ENCODE peak calls at places on chromosomes 16 and 17, in ten cellular contexts. D is tibial artery; I is cardiac fibroblast; L is B cell; J is A673; Z is left ventricle myocardium inferior; Y is esophagus squamous epithelium; T is AG09309; F is CD8-positive, alpha-beta T cell; P is fibroblast of lung. H is an unnamed sample.

GRCh38 chr16:28984619-28985135 is at the start of gene LAT:
- DNase-seq in D (no peak), I (no peak), L (peak), J (no peak), Z (no peak), Y (no peak), T (no peak), F (peak), P (no peak), H (no peak)

GRCh38 chr16:22190169-22191088 is 15.6 kb upstream of the EEF2K start:
- DNase-seq in D (peak), I (peak), L (peak), J (peak), Z (peak), Y (peak), T (peak), F (peak), P (peak), H (peak)

GRCh38 chr16:12611916-12612597 is 191.6 kb downstream of the CPPED1 start:
- DNase-seq in D (no peak), I (no peak), L (no peak), J (no peak), Z (no peak), Y (no peak), T (no peak), F (no peak), P (no peak), H (no peak)

GRCh38 chr16:73847090-73847489 is 449.5 kb upstream of the PSMD7 start:
- DNase-seq in D (no peak), I (no peak), L (no peak), J (no peak), Z (no peak), Y (no peak), T (no peak), F (no peak), P (no peak), H (no peak)

GRCh38 chr16:85104821-85105391 is 7.4 kb downstream of the CIBAR2 start:
- DNase-seq in D (no peak), I (no peak), L (peak), J (no peak), Z (no peak), Y (no peak), T (no peak), F (peak), P (no peak), H (no peak)

GRCh38 chr16:49690778-49691177 is 165.1 kb downstream of the ZNF423 start:
- DNase-seq in D (no peak), I (no peak), L (no peak), J (no peak), Z (no peak), Y (no peak), T (no peak), F (no peak), P (no peak), H (no peak)

GRCh38 chr17:42315402-42316156 is 27.3 kb downstream of the STAT5A start:
- DNase-seq in D (no peak), I (no peak), L (peak), J (no peak), Z (no peak), Y (no peak), T (no peak), F (peak), P (no peak), H (no peak)

GRCh38 chr16:89858973-89859808 is 14.2 kb upstream of the TCF25 start:
- DNase-seq in D (no peak), I (no peak), L (no peak), J (no peak), Z (no peak), Y (no peak), T (no peak), F (no peak), P (no peak), H (no peak)

GRCh38 chr16:88343276-88343791 is 39.4 kb upstream of the ZNF469 start:
- DNase-seq in D (no peak), I (no peak), L (no peak), J (no peak), Z (no peak), Y (no peak), T (no peak), F (no peak), P (no peak), H (no peak)

GRCh38 chr17:45371414-45372324 is 54.8 kb upstream of the MAP3K14 start:
- DNase-seq in D (peak), I (peak), L (no peak), J (peak), Z (peak), Y (no peak), T (peak), F (peak), P (peak), H (peak)

GRCh38 chr17:42744283-42744805 is 496 bp downstream of the EZH1 start:
- DNase-seq in D (peak), I (peak), L (no peak), J (peak), Z (peak), Y (no peak), T (no peak), F (peak), P (peak), H (no peak)

GRCh38 chr16:68235882-68236803 is at the start of gene ESRP2:
- DNase-seq in D (peak), I (no peak), L (peak), J (no peak), Z (no peak), Y (no peak), T (no peak), F (no peak), P (no peak), H (no peak)

GRCh38 chr16:68086860-68087268 is 1.7 kb downstream of the NFATC3 start:
- DNase-seq in D (no peak), I (no peak), L (no peak), J (peak), Z (no peak), Y (no peak), T (no peak), F (no peak), P (peak), H (no peak)

GRCh38 chr16:83513006-83513755 is 294.6 kb upstream of the HSBP1 start:
- DNase-seq in D (no peak), I (peak), L (no peak), J (no peak), Z (no peak), Y (no peak), T (peak), F (no peak), P (peak), H (peak)

GRCh38 chr17:51372345-51373004 is 112.1 kb downstream of the UTP18 start:
- DNase-seq in D (no peak), I (peak), L (peak), J (peak), Z (no peak), Y (no peak), T (peak), F (no peak), P (peak), H (no peak)

GRCh38 chr17:48639136-48639535 is 13.0 kb upstream of the HOXB9 start:
- DNase-seq in D (no peak), I (no peak), L (no peak), J (no peak), Z (no peak), Y (no peak), T (no peak), F (no peak), P (no peak), H (no peak)

GRCh38 chr17:39252788-39253460 is 27.2 kb upstream of the STAC2 start:
- DNase-seq in D (peak), I (no peak), L (no peak), J (no peak), Z (no peak), Y (no peak), T (no peak), F (no peak), P (no peak), H (no peak)

GRCh38 chr16:404971-405486 is 3.3 kb downstream of the DECR2 start:
- DNase-seq in D (no peak), I (no peak), L (no peak), J (no peak), Z (no peak), Y (no peak), T (no peak), F (no peak), P (no peak), H (no peak)

GRCh38 chr16:72940886-72941285 is 107.0 kb downstream of the ZFHX3 start:
- DNase-seq in D (peak), I (no peak), L (no peak), J (no peak), Z (no peak), Y (no peak), T (no peak), F (no peak), P (no peak), H (no peak)

GRCh38 chr17:75854111-75854748 is 905 bp downstream of the WBP2 start:
- DNase-seq in D (peak), I (peak), L (no peak), J (no peak), Z (no peak), Y (no peak), T (no peak), F (no peak), P (peak), H (no peak)

GRCh38 chr16:59067207-59067606 is 333.1 kb upstream of the GOT2 start:
- DNase-seq in D (no peak), I (peak), L (no peak), J (no peak), Z (no peak), Y (no peak), T (no peak), F (no peak), P (peak), H (no peak)

GRCh38 chr17:42311240-42312034 is 23.1 kb downstream of the STAT5A start:
- DNase-seq in D (peak), I (peak), L (no peak), J (no peak), Z (peak), Y (no peak), T (peak), F (no peak), P (peak), H (peak)

GRCh38 chr16:75996491-75996890 is 270.2 kb upstream of the CPHXL start:
- DNase-seq in D (no peak), I (no peak), L (no peak), J (no peak), Z (no peak), Y (no peak), T (no peak), F (no peak), P (no peak), H (no peak)

GRCh38 chr17:77843878-77844260 is 114.6 kb upstream of the TNRC6C start:
- DNase-seq in D (no peak), I (no peak), L (no peak), J (no peak), Z (no peak), Y (no peak), T (no peak), F (no peak), P (peak), H (no peak)

GRCh38 chr16:77787452-77787851 is 912 bp upstream of the VAT1L start:
- DNase-seq in D (no peak), I (no peak), L (no peak), J (no peak), Z (no peak), Y (no peak), T (no peak), F (no peak), P (no peak), H (no peak)

GRCh38 chr16:77782694-77783093 is 5.7 kb upstream of the VAT1L start:
- DNase-seq in D (no peak), I (peak), L (no peak), J (no peak), Z (no peak), Y (no peak), T (no peak), F (no peak), P (no peak), H (no peak)

GRCh38 chr16:77785365-77785764 is 3.0 kb upstream of the VAT1L start:
- DNase-seq in D (no peak), I (no peak), L (no peak), J (no peak), Z (no peak), Y (no peak), T (no peak), F (no peak), P (no peak), H (no peak)

GRCh38 chr16:77786448-77786847 is 1.9 kb upstream of the VAT1L start:
- DNase-seq in D (no peak), I (no peak), L (no peak), J (no peak), Z (no peak), Y (no peak), T (no peak), F (no peak), P (no peak), H (no peak)

DNA sequence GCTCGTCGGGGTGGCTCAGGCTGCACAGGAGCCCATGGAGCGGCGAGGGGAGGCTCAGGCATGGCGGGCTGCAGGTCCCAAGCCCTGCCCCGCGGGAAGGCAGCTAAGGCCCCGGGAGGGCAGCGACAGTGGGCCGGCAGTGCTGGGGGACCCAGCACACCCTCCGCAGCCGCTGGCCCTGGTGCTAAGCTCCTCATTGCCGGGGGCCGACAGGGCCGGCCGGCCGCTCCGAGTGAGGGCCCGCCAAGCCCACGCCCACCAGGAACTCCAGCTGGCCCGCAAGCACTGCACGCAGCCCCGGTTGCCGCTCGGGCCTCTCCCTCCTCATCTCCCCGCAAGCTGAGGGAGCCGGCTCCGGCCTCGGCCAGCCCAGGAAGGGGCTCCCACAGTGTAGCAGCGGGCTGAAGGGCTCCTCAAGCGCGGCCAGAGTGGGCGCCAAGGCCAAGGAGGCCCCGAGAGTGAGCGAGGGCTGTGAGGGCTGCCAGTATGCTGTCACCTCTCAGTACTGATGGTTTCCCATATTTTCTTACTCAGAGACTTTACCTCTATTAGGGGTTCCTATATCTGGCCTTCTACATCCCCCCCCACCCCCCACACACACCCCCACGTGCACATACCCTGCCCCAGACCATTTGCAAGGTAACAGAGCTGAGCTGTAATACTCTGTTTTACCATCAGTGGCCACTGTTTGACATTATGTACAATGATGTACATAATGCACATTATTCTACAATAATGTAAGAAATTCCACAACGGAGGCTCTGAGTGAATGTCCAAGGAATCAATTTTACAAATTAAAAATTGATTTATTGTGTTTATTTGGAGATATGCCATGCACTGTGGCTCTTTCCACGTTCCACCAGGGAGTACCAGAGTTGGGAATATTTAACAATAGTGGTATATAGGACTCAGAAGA is 3.7 kb upstream of the VAT1L start:
- DNase-seq in D (no peak), I (peak), L (no peak), J (no peak), Z (no peak), Y (no peak), T (no peak), F (no peak), P (no peak), H (no peak)
- TF ChIP-seq CTCF in D (no peak), I (peak), L (peak), J (peak), Z (peak), Y (peak), T (peak), F (no peak), P (peak), H (no peak)

DNA sequence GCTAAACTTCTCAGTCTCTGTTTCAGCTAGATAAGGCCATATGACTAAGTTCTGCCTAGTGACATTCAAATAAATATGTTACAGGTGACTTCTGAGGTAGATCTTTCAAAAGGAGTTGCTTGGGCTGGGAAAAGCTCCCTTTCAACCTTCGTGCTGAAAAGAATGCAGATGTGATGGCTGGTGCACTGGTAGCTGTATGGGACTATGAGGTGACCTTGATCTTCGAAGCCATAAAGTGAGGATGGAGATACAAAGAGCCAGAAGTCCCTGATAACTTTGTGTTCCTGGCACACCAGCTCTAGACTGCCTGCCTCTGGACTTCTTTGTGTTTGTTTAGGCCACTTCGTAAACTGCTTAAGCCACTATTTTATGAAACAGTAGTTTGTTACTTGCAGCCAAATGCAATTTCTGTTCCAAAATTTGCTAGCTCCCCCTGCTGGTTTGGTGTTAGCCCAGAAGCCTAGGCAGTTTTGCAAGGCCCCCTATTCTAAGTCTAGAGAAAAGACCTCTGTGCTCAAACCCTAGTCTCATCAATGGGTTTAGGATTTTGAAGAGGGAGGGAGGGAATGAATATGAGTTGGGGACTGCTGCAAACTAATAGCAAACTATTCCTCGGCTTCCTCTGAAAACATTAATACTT is 23.3 kb upstream of the ERCC4 start:
- DNase-seq in D (no peak), I (peak), L (no peak), J (peak), Z (no peak), Y (no peak), T (no peak), F (no peak), P (no peak), H (no peak)
- TF ChIP-seq CTCF in D (no peak), I (peak), L (no peak), J (peak), Z (no peak), Y (peak), T (peak), F (no peak), P (peak), H (no peak)

GRCh38 chr16:87171723-87172122 is 145.5 kb downstream of the C16orf95 start:
- DNase-seq in D (no peak), I (no peak), L (no peak), J (no peak), Z (no peak), Y (no peak), T (no peak), F (no peak), P (no peak), H (no peak)
- TF ChIP-seq CTCF in D (no peak), I (no peak), L (no peak), J (no peak), Z (no peak), Y (no peak), T (no peak), F (no peak), P (no peak), H (no peak)

GRCh38 chr17:79699386-79700036 is 31.2 kb upstream of the ENPP7 start:
- DNase-seq in D (no peak), I (no peak), L (no peak), J (no peak), Z (no peak), Y (no peak), T (no peak), F (no peak), P (no peak), H (no peak)
- TF ChIP-seq CTCF in D (no peak), I (no peak), L (no peak), J (no peak), Z (no peak), Y (no peak), T (no peak), F (no peak), P (no peak), H (no peak)

GRCh38 chr17:19742495-19742894 is 5.6 kb downstream of the ALDH3A1 start:
- DNase-seq in D (peak), I (no peak), L (no peak), J (no peak), Z (no peak), Y (no peak), T (no peak), F (no peak), P (no peak), H (no peak)
- TF ChIP-seq CTCF in D (no peak), I (no peak), L (no peak), J (no peak), Z (no peak), Y (no peak), T (no peak), F (no peak), P (no peak), H (no peak)

GRCh38 chr17:65198653-65199382 is 61.6 kb downstream of the RGS9 start:
- DNase-seq in D (no peak), I (peak), L (peak), J (peak), Z (no peak), Y (no peak), T (no peak), F (peak), P (peak), H (peak)
- TF ChIP-seq CTCF in D (peak), I (peak), L (peak), J (peak), Z (peak), Y (peak), T (peak), F (peak), P (peak), H (peak)

H was measured in AG09319.